ENCODE peak calls at places on chromosome 17, in four cellular contexts. Z is PC-3; B is CD8-positive, alpha-beta T cell; X is NCI-H82. Q is an unnamed sample.

GRCh38 chr17:48841395-48841831 is 10.6 kb downstream of the CALCOCO2 start:
- DNase-seq in Z (no peak), B (peak), X (no peak), Q (peak)

GRCh38 chr17:68972119-68972704 is 17.0 kb upstream of the ABCA8 start:
- DNase-seq in Z (peak), B (no peak), X (peak), Q (peak)

GRCh38 chr17:73444021-73444420 is 132.2 kb upstream of the CDC42EP4 start:
- DNase-seq in Z (no peak), B (no peak), X (no peak), Q (no peak)

GRCh38 chr17:44389723-44390202 is 314 bp upstream of the ITGA2B start:
- DNase-seq in Z (no peak), B (no peak), X (peak), Q (no peak)

GRCh38 chr17:1142503-1143095 is 37.2 kb downstream of the ABR start:
- DNase-seq in Z (no peak), B (no peak), X (no peak), Q (no peak)

GRCh38 chr17:21304091-21304490 is 19.6 kb downstream of the MAP2K3 start:
- DNase-seq in Z (no peak), B (no peak), X (no peak), Q (no peak)

GRCh38 chr17:80028030-80028429 is 7.6 kb downstream of the TBC1D16 start:
- DNase-seq in Z (no peak), B (no peak), X (no peak), Q (no peak)

GRCh38 chr17:45361976-45362375 is 45.2 kb upstream of the MAP3K14 start:
- DNase-seq in Z (no peak), B (no peak), X (no peak), Q (no peak)

GRCh38 chr17:19644493-19645210 is 3.9 kb upstream of the ALDH3A2 start:
- DNase-seq in Z (peak), B (no peak), X (no peak), Q (no peak)

GRCh38 chr17:75820411-75821080 is 23.7 kb downstream of the UNC13D start:
- DNase-seq in Z (no peak), B (no peak), X (no peak), Q (no peak)

GRCh38 chr17:80803451-80804428 is 187.9 kb upstream of the CHMP6 start:
- DNase-seq in Z (no peak), B (no peak), X (no peak), Q (no peak)

GRCh38 chr17:51234162-51234561 is 25.7 kb downstream of the MBTD1 start:
- DNase-seq in Z (no peak), B (no peak), X (no peak), Q (no peak)

GRCh38 chr17:557371-557770 is 157.3 kb downstream of the VPS53 start:
- DNase-seq in Z (no peak), B (no peak), X (no peak), Q (peak)

Q was measured in LHCN-M2.